ENCODE peak calls at places on chromosomes 11 and 22, in six cellular contexts. U, T, L, M, X and O are unnamed samples.

GRCh38 chr11:131925829-131926228 is 555.4 kb downstream of the NTM start:
- DNase-seq in U (no peak), T (no peak), L (no peak), M (no peak), X (no peak), O (no peak)

GRCh38 chr11:102791271-102792036 is 6.5 kb downstream of the MMP1 start:
- DNase-seq in U (no peak), T (no peak), L (no peak), M (no peak), X (no peak), O (no peak)

GRCh38 chr22:36728505-36728904 is 25.0 kb upstream of the CACNG2 start:
- DNase-seq in U (no peak), T (no peak), L (no peak), M (no peak), X (no peak), O (no peak)

GRCh38 chr22:47328550-47329243 is 566.2 kb downstream of the TBC1D22A start:
- DNase-seq in U (peak; percentile 41), T (no peak), L (no peak), M (peak; percentile 40), X (peak; percentile 89), O (peak; percentile 88)

GRCh38 chr11:122920579-122920978 is 38.0 kb downstream of the JHY start:
- DNase-seq in U (no peak), T (no peak), L (no peak), M (no peak), X (no peak), O (no peak)

GRCh38 chr11:1204381-1205101 is 18.3 kb upstream of the MUC5B start:
- DNase-seq in U (no peak), T (no peak), L (no peak), M (no peak), X (no peak), O (no peak)

GRCh38 chr11:56234155-56234554 is at the start of gene OR5T2:
- DNase-seq in U (no peak), T (no peak), L (no peak), M (no peak), X (no peak), O (no peak)

GRCh38 chr11:75938543-75938942 is 123.5 kb downstream of the UVRAG start:
- DNase-seq in U (peak; percentile 16), T (no peak), L (no peak), M (no peak), X (peak; percentile 27), O (no peak)

GRCh38 chr11:11608783-11609232 is 13.0 kb downstream of the GALNT18 start:
- DNase-seq in U (no peak), T (no peak), L (no peak), M (no peak), X (no peak), O (no peak)

GRCh38 chr22:17734197-17734596 is 40.1 kb downstream of the BID start:
- DNase-seq in U (no peak), T (no peak), L (no peak), M (no peak), X (peak; percentile 64), O (no peak)

GRCh38 chr11:45409587-45409986 is 123.4 kb upstream of the SYT13 start:
- DNase-seq in U (no peak), T (no peak), L (no peak), M (no peak), X (no peak), O (no peak)

GRCh38 chr11:1074244-1075221 is at the start of gene MUC2:
- DNase-seq in U (no peak), T (no peak), L (no peak), M (no peak), X (no peak), O (no peak)

GRCh38 chr22:23236440-23237139 is 56.3 kb downstream of the BCR start:
- DNase-seq in U (no peak), T (no peak), L (no peak), M (no peak), X (no peak), O (no peak)

GRCh38 chr11:111355101-111355500 is 24.0 kb downstream of the POU2AF1 start:
- DNase-seq in U (no peak), T (no peak), L (no peak), M (no peak), X (no peak), O (no peak)

GRCh38 chr22:43592470-43592869 is 180.7 kb downstream of the MPPED1 start:
- DNase-seq in U (no peak), T (no peak), L (no peak), M (peak; percentile 17), X (no peak), O (no peak)

GRCh38 chr11:46348566-46348981 is 1.3 kb downstream of the DGKZ start:
- DNase-seq in U (peak; percentile 22), T (no peak), L (no peak), M (no peak), X (no peak), O (no peak)

GRCh38 chr11:1393038-1393710 is 3.4 kb downstream of the BRSK2 start:
- DNase-seq in U (no peak), T (no peak), L (no peak), M (no peak), X (no peak), O (no peak)

GRCh38 chr11:119619665-119620064 is 109.3 kb downstream of the NECTIN1 start:
- DNase-seq in U (no peak), T (no peak), L (no peak), M (no peak), X (no peak), O (no peak)

GRCh38 chr11:971731-972365 is 46.2 kb downstream of the AP2A2 start:
- DNase-seq in U (no peak), T (no peak), L (no peak), M (no peak), X (no peak), O (no peak)

GRCh38 chr11:9972917-9973504 is 309.1 kb downstream of the SWAP70 start:
- DNase-seq in U (peak; percentile 35), T (no peak), L (no peak), M (peak; percentile 61), X (peak; percentile 37), O (no peak)

GRCh38 chr11:130125638-130126037 is 33.9 kb upstream of the ST14 start:
- DNase-seq in U (no peak), T (no peak), L (no peak), M (no peak), X (no peak), O (no peak)

GRCh38 chr22:19661156-19661555 is 53.1 kb upstream of the SEPTIN5 start:
- DNase-seq in U (no peak), T (no peak), L (no peak), M (no peak), X (no peak), O (no peak)

GRCh38 chr11:62400760-62401159 is 18.1 kb upstream of the SCGB1A1 start:
- DNase-seq in U (peak; percentile 66), T (peak; percentile 51), L (peak; percentile 54), M (peak; percentile 34), X (peak; percentile 29), O (peak; percentile 55)

DNA sequence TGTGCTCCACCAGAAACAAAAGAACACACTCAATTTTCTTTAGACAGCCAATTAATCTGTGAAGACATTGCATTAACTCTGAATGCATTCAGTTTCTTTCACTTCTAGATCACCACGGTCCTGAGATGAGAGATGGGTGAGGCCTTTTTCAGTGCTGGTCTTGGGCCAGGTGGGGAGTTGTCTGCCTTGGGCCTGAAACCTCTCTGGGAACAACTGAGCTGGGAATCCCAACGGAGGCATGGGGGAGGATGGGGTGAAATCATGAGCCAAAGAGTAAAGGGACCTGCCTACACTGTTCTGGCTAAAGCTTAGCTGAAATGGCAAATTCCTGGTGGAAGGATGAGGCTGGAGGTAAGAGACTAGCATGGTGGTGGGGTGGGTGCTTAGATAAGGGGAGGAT is 353.5 kb upstream of the B3GAT1 start:
- DNase-seq in U (no peak), T (no peak), L (no peak), M (no peak), X (no peak), O (no peak)
- H3K4me3 ChIP-seq in U (no peak overlapping the region), T (no peak overlapping the region), L (no peak overlapping the region), M (no peak overlapping the region), X (no peak overlapping the region), O (no peak overlapping the region)

GRCh38 chr22:45233386-45233785 is 7.3 kb downstream of the KIAA0930 start:
- DNase-seq in U (no peak), T (no peak), L (no peak), M (no peak), X (no peak), O (no peak)

GRCh38 chr22:45237065-45237990 is 3.4 kb downstream of the KIAA0930 start:
- DNase-seq in U (no peak), T (no peak), L (no peak), M (no peak), X (no peak), O (no peak)

GRCh38 chr22:45235851-45236342 is 4.8 kb downstream of the KIAA0930 start:
- DNase-seq in U (no peak), T (no peak), L (no peak), M (no peak), X (no peak), O (no peak)

GRCh38 chr22:45233827-45234226 is 6.9 kb downstream of the KIAA0930 start:
- DNase-seq in U (no peak), T (no peak), L (no peak), M (no peak), X (no peak), O (no peak)

DNA sequence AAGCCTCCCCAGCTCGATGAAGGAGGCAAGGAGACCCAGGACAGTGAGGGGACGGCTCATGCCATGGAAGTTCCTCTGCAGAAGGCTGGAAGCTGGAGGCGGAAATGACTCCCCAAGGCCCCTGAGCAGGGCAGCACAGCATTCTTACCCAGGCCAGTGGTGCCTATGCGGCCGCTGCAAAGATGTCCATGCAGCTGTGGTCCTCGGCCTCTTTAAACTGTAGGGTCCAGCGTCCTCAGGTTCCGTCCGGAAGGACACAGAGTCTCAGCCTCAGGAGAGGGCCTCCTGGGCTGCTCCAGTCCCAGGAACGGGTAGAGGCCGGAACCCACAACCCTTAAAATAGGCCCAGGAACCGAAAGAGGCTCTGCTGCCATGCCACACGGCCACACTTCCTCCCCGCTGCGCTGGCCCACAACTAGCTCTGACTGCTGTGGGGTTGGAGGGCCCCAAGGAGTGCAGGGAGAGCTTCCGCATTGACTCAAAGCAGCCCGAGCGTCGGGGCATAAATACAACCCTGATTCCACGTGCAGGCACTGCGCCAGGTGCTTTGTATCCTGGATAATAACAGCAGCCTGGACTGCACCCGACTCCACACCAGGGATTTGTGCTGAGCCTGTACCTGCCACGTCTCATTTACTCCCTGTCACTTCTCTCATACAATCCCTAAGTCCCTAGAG is 5.5 kb downstream of the KIAA0930 start:
- DNase-seq in U (peak; percentile 43), T (no peak), L (peak; percentile 56), M (no peak), X (no peak), O (no peak)
- H3K4me3 ChIP-seq in U (no peak overlapping the region), T (no peak overlapping the region), L (no peak overlapping the region), M (no peak overlapping the region), X (no peak overlapping the region), O (no peak overlapping the region)

DNA sequence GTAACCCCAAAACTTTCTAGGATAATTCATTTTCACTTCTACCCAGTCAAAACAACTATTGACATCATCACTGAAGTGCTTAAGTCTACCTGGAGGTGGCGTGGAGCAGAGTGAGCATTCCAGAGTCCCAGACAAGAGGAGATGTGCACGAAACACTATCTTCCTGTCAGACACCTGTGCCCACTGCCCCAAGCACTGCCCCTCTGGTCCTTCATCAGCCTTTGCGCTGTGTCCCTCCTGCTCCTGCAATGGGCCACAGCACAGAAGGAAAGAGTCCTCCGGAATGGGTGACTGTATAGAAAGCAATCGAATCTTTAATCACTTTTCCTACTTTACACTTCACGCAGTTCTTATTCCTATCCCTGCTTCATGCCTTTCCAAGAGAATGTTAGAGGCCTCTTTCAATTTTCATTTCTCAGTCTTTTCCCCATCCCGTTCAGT is 512 bp upstream of the GRIA4 start:
- DNase-seq in U (no peak), T (no peak), L (no peak), M (peak; percentile 3), X (peak; percentile 28), O (no peak)
- H3K4me3 ChIP-seq in U (no peak overlapping the region), T (peak overlapping the region; percentile 67), L (peak overlapping the region; percentile 52), M (no peak overlapping the region), X (peak overlapping the region; percentile 63), O (no peak overlapping the region)

GRCh38 chr22:50481045-50481439 is 301 bp upstream of the ADM2 start:
- DNase-seq in U (no peak), T (no peak), L (no peak), M (no peak), X (no peak), O (no peak)
- H3K4me3 ChIP-seq in U (peak overlapping the region; percentile 56), T (peak overlapping the region; percentile 64), L (peak overlapping the region; percentile 57), M (peak overlapping the region; percentile 55), X (no peak overlapping the region), O (peak overlapping the region; percentile 65)